ENCODE peak calls at places on chromosomes 11 and 22, in seven cellular contexts. O is HFFc6, E is lung, P is spleen, X is PC-9, V is cardiac muscle cell, L is GM13976. J is an unnamed sample.

GRCh38 chr11:114783805-114784204 is 105.5 kb downstream of the NXPE2 start:
- DNase-seq in O (no peak), E (no peak), P (no peak), X (no peak), V (no peak), L (no peak), J (no peak)

GRCh38 chr11:91178366-91178765 is 955.5 kb upstream of the CHORDC1 start:
- DNase-seq in O (no peak), E (no peak), P (no peak), X (no peak), V (no peak), L (no peak), J (no peak)

GRCh38 chr11:29328961-29329441 is 687.8 kb downstream of the KCNA4 start:
- DNase-seq in O (peak; percentile 66), E (no peak), P (no peak), X (peak; percentile 40), V (peak; percentile 83), L (peak; percentile 32), J (peak; percentile 8)

GRCh38 chr22:36671398-36671797 is 32.2 kb downstream of the CACNG2 start:
- DNase-seq in O (no peak), E (no peak), P (no peak), X (no peak), V (no peak), L (no peak), J (no peak)

GRCh38 chr11:69039501-69039900 is 9.2 kb upstream of the TPCN2 start:
- DNase-seq in O (no peak), E (no peak), P (no peak), X (no peak), V (peak; percentile 22), L (no peak), J (no peak)

GRCh38 chr11:64728757-64729365 is 5.9 kb upstream of the NRXN2 start:
- DNase-seq in O (no peak), E (no peak), P (peak; percentile 41), X (no peak), V (no peak), L (no peak), J (no peak)

GRCh38 chr22:38973289-38974169 is 8.6 kb upstream of the APOBEC3B start:
- DNase-seq in O (no peak), E (peak; percentile 43), P (peak; percentile 74), X (peak; percentile 42), V (peak; percentile 40), L (peak; percentile 81), J (peak; percentile 76)

GRCh38 chr11:17021550-17021949 is 7.3 kb upstream of the PLEKHA7 start:
- DNase-seq in O (peak; percentile 13), E (no peak), P (no peak), X (no peak), V (no peak), L (no peak), J (no peak)

GRCh38 chr22:49838771-49839717 is 11.4 kb upstream of the BRD1 start:
- DNase-seq in O (no peak), E (no peak), P (peak; percentile 89), X (no peak), V (no peak), L (peak; percentile 80), J (peak; percentile 71)

GRCh38 chr11:46298699-46299424 is 21.4 kb downstream of the CREB3L1 start:
- DNase-seq in O (peak; percentile 84), E (no peak), P (no peak), X (no peak), V (peak; percentile 83), L (no peak), J (no peak)

GRCh38 chr11:125968363-125968762 is 22.5 kb downstream of the VSIG10L2 start:
- DNase-seq in O (no peak), E (no peak), P (no peak), X (no peak), V (peak; percentile 36), L (no peak), J (no peak)

GRCh38 chr11:61532136-61533038 is 23.8 kb downstream of the LRRC10B start:
- DNase-seq in O (no peak), E (peak; percentile 40), P (no peak), X (peak; percentile 69), V (peak; percentile 33), L (peak; percentile 87), J (peak; percentile 88)

GRCh38 chr22:23772315-23773246 is at the start of gene MMP11:
- DNase-seq in O (no peak), E (no peak), P (peak; percentile 90), X (peak; percentile 30), V (peak; percentile 49), L (peak; percentile 85), J (peak; percentile 84)

GRCh38 chr11:131537729-131538128 is 167.3 kb downstream of the NTM start:
- DNase-seq in O (no peak), E (no peak), P (no peak), X (no peak), V (no peak), L (no peak), J (no peak)

GRCh38 chr11:126186708-126187481 is 24.6 kb downstream of the RPUSD4 start:
- DNase-seq in O (no peak), E (no peak), P (peak; percentile 65), X (no peak), V (no peak), L (no peak), J (no peak)

GRCh38 chr11:22674470-22675426 is 8.3 kb downstream of the GAS2 start:
- DNase-seq in O (no peak), E (no peak), P (no peak), X (no peak), V (no peak), L (no peak), J (no peak)

GRCh38 chr11:3903207-3903896 is 47.9 kb downstream of the STIM1 start:
- DNase-seq in O (no peak), E (no peak), P (no peak), X (no peak), V (peak; percentile 44), L (no peak), J (no peak)

GRCh38 chr22:39748877-39749276 is 144.7 kb downstream of the ENTHD1 start:
- DNase-seq in O (peak; percentile 48), E (no peak), P (no peak), X (no peak), V (peak; percentile 20), L (no peak), J (no peak)

GRCh38 chr22:40410731-40411505 is 40.5 kb downstream of the SGSM3 start:
- DNase-seq in O (no peak), E (no peak), P (no peak), X (no peak), V (no peak), L (no peak), J (no peak)

GRCh38 chr11:125451400-125452124 is 44.5 kb downstream of the FEZ1 start:
- DNase-seq in O (no peak), E (no peak), P (no peak), X (no peak), V (peak; percentile 59), L (peak; percentile 54), J (peak; percentile 50)

GRCh38 chr11:74870485-74870884 is 78.4 kb downstream of the XRRA1 start:
- DNase-seq in O (peak; percentile 57), E (no peak), P (no peak), X (no peak), V (peak; percentile 71), L (peak; percentile 31), J (peak; percentile 24)

GRCh38 chr11:61626580-61627380 is 45.9 kb upstream of the SYT7 start:
- DNase-seq in O (no peak), E (peak; percentile 71), P (no peak), X (peak; percentile 94), V (no peak), L (no peak), J (no peak)

GRCh38 chr11:104333977-104334376 is 170.0 kb upstream of the PDGFD start:
- DNase-seq in O (no peak), E (no peak), P (no peak), X (no peak), V (no peak), L (no peak), J (no peak)
- TF ChIP-seq CTCF in O (peak; percentile 66), E (no peak), P (no peak), X (peak; percentile 43), V (peak; percentile 15), L (no peak), J (peak; percentile 30)

GRCh38 chr11:2156416-2157182 is 4.4 kb downstream of the INS start:
- DNase-seq in O (peak; percentile 45), E (peak; percentile 67), P (peak; percentile 89), X (peak; percentile 76), V (peak; percentile 68), L (peak; percentile 86), J (peak; percentile 88)
- TF ChIP-seq CTCF in O (peak; percentile 90), E (peak; percentile 65), P (peak; percentile 63), X (peak; percentile 79), V (peak; percentile 83), L (peak; percentile 67), J (peak; percentile 91)

GRCh38 chr11:35983965-35984364 is 40.1 kb downstream of the LDLRAD3 start:
- DNase-seq in O (no peak), E (no peak), P (no peak), X (no peak), V (no peak), L (no peak), J (no peak)

GRCh38 chr11:35990170-35990569 is 46.3 kb downstream of the LDLRAD3 start:
- DNase-seq in O (no peak), E (no peak), P (no peak), X (no peak), V (no peak), L (no peak), J (no peak)

GRCh38 chr11:35982061-35982460 is 38.2 kb downstream of the LDLRAD3 start:
- DNase-seq in O (no peak), E (no peak), P (no peak), X (no peak), V (no peak), L (no peak), J (no peak)

GRCh38 chr11:35990816-35991215 is 47.0 kb downstream of the LDLRAD3 start:
- DNase-seq in O (no peak), E (no peak), P (no peak), X (no peak), V (no peak), L (no peak), J (no peak)

GRCh38 chr11:35986958-35987357 is 43.1 kb downstream of the LDLRAD3 start:
- DNase-seq in O (no peak), E (no peak), P (no peak), X (no peak), V (no peak), L (no peak), J (no peak)
- TF ChIP-seq CTCF in O (no peak), E (no peak), P (no peak), X (no peak), V (no peak), L (no peak), J (no peak)

DNA sequence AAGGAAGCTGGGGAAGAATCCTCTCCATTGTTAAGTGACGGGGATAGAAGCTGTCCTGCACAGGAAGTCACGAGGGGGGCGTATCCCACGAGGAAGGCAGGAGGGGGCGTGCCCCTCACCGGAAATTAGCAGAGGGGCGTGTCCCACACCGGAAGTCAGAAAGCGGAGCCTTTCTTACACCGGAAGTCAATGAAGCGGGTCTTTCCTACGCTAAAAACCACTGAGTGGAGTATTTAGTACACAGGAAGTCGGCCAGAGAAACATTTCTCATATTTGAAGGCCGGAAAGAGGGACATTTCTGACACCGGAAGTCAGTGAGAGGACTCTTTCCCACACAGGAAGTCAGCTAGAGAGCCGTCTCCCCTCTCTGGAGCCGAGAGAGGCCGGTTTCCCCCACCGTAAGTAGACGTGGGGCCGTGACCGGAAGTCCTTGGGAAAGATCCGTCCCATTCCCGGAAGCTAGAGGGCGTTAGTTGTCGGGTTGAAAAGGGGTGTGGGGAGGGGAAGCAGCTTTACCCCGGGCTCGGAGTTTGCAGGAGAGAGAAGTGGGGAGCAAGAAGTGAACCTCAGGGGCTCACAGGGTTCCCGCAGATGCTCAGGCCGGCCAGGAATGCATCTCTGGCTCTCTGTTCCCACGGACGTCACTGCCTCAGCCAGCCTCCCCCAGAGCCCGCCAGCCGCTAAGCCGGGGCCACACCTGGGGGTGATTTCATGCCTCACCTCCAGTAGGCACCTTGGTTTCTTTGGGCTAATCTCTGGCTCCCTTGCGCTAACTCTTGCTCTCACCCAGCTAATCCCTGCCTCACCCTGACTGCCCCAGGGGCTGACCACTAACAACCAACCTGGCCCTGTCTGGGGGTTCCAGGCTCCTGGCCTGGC is 15.4 kb downstream of the MIAT start:
- DNase-seq in O (peak; percentile 92), E (peak; percentile 93), P (peak; percentile 97), X (peak; percentile 82), V (peak; percentile 96), L (peak; percentile 86), J (peak; percentile 79)
- TF ChIP-seq CTCF in O (peak; percentile 75), E (peak; percentile 4), P (peak; percentile 42), X (peak; percentile 59), V (peak; percentile 69), L (peak; percentile 51), J (peak; percentile 45)